ENCODE peak calls at places on chromosome 14, in nine cellular contexts. E is GM04504; H is KG1; Z is iPS DF 6.9; F is DMS79; Q is HS-5; G is uterus; Y is T-helper 9 cell; D is stimulated activated CD8-positive, alpha-beta memory T cell treated with anti-CD3 and anti-CD28 coated beads, Interleukin-15, amount 100 ng/mL, for 24 hours. X is an unnamed sample.

GRCh38 chr14:44775248-44775647 is 186.5 kb downstream of the KLHL28 start:
- DNase-seq in E (no peak), H (no peak), Z (no peak), F (no peak), Q (no peak), G (no peak), Y (no peak), D (no peak), X (no peak)

GRCh38 chr14:104116544-104117340 is 21.6 kb upstream of the KIF26A start:
- DNase-seq in E (no peak), H (no peak), Z (no peak), F (no peak), Q (no peak), G (no peak), Y (no peak), D (no peak), X (no peak)

GRCh38 chr14:77139540-77140342 is 1.9 kb downstream of the ZDHHC22 start:
- DNase-seq in E (no peak), H (no peak), Z (no peak), F (peak), Q (no peak), G (no peak), Y (peak), D (peak), X (no peak)

GRCh38 chr14:104082807-104083206 is 2.7 kb upstream of the ASPG start:
- DNase-seq in E (no peak), H (no peak), Z (no peak), F (peak), Q (no peak), G (peak), Y (no peak), D (no peak), X (peak)

GRCh38 chr14:24241829-24242443 is 487 bp downstream of the TINF2 start:
- DNase-seq in E (peak), H (peak), Z (peak), F (peak), Q (peak), G (peak), Y (peak), D (peak), X (peak)

GRCh38 chr14:67276131-67276530 is 34.9 kb downstream of the PALS1 start:
- DNase-seq in E (no peak), H (no peak), Z (no peak), F (no peak), Q (no peak), G (no peak), Y (no peak), D (no peak), X (no peak)

GRCh38 chr14:22556021-22556989 is 32.7 kb downstream of the DAD1 start:
- DNase-seq in E (no peak), H (peak), Z (no peak), F (no peak), Q (peak), G (peak), Y (peak), D (peak), X (no peak)

GRCh38 chr14:76977793-76978730 is 50.4 kb downstream of the IRF2BPL start:
- DNase-seq in E (peak), H (no peak), Z (no peak), F (no peak), Q (no peak), G (peak), Y (peak), D (peak), X (no peak)

GRCh38 chr14:54738009-54738408 is 164.6 kb downstream of the GCH1 start:
- DNase-seq in E (no peak), H (no peak), Z (no peak), F (no peak), Q (no peak), G (no peak), Y (no peak), D (no peak), X (no peak)

GRCh38 chr14:52012635-52013034 is 23.3 kb downstream of the RTRAF start:
- DNase-seq in E (no peak), H (no peak), Z (no peak), F (no peak), Q (no peak), G (peak), Y (no peak), D (no peak), X (no peak)

GRCh38 chr14:80636071-80636470 is 305.5 kb downstream of the CEP128 start:
- DNase-seq in E (no peak), H (no peak), Z (peak), F (no peak), Q (no peak), G (no peak), Y (no peak), D (no peak), X (no peak)

GRCh38 chr14:77889971-77890442 is 90.1 kb downstream of the ADCK1 start:
- DNase-seq in E (peak), H (no peak), Z (no peak), F (no peak), Q (peak), G (no peak), Y (no peak), D (no peak), X (no peak)

GRCh38 chr14:84343637-84344036 is 1186.3 kb upstream of the FLRT2 start:
- DNase-seq in E (peak), H (no peak), Z (no peak), F (peak), Q (no peak), G (no peak), Y (no peak), D (no peak), X (no peak)

GRCh38 chr14:51539571-51540037 is 112.1 kb upstream of the FRMD6 start:
- DNase-seq in E (peak), H (no peak), Z (peak), F (no peak), Q (peak), G (no peak), Y (no peak), D (no peak), X (no peak)